ENCODE peak calls at places on chromosomes 16 and 17, in nine cellular contexts. G, C, M, F, P, H, O, W and Y are unnamed samples.

GRCh38 chr17:28725660-28726395 is at the start of gene TLCD1:
- DNase-seq in M (peak; percentile 91), P (peak; percentile 86), O (peak; percentile 78), C (peak; percentile 73), H (peak; percentile 92), W (peak; percentile 67), F (no peak), G (peak; percentile 43), Y (peak; percentile 66)

GRCh38 chr17:74430385-74430705 is 1.5 kb upstream of the GPRC5C start:
- DNase-seq in C (no peak), P (peak; percentile 43), O (no peak), H (no peak), G (no peak), W (peak; percentile 24), M (no peak), F (no peak), Y (no peak)

GRCh38 chr16:47228241-47228640 is 84.5 kb upstream of the NETO2 start:
- DNase-seq in F (no peak), C (no peak), G (no peak), M (no peak), W (no peak), H (no peak), O (no peak), P (no peak), Y (no peak)

GRCh38 chr16:9134739-9135138 is 43.3 kb downstream of the HAPSTR1 start:
- DNase-seq in H (peak; percentile 78), C (peak; percentile 58), F (no peak), O (peak; percentile 58), W (peak; percentile 42), M (peak; percentile 84), G (peak; percentile 58), P (peak; percentile 67), Y (peak; percentile 56)

GRCh38 chr16:49650603-49651002 is 205.3 kb downstream of the ZNF423 start:
- DNase-seq in F (no peak), M (no peak), C (no peak), O (no peak), G (no peak), H (no peak), P (no peak), W (no peak), Y (no peak)

GRCh38 chr16:22239131-22239805 is 33.2 kb downstream of the EEF2K start:
- DNase-seq in C (no peak), O (no peak), P (no peak), W (no peak), G (no peak), F (no peak), M (no peak), H (no peak), Y (no peak)

GRCh38 chr17:60231234-60231633 is 81.5 kb downstream of the CA4 start:
- DNase-seq in G (no peak), M (no peak), C (no peak), P (peak; percentile 44), W (no peak), O (no peak), F (no peak), H (peak; percentile 42), Y (no peak)

GRCh38 chr17:10513284-10514067 is 4.9 kb downstream of the MYH1 start:
- DNase-seq in H (no peak), W (no peak), G (no peak), M (no peak), C (no peak), O (peak; percentile 6), F (no peak), P (no peak), Y (no peak)

GRCh38 chr17:75876190-75876937 is 2.0 kb downstream of the TRIM47 start:
- DNase-seq in C (peak; percentile 79), M (peak; percentile 92), H (no peak), O (peak; percentile 88), P (peak; percentile 74), W (peak; percentile 60), G (peak; percentile 81), F (no peak), Y (peak; percentile 75)

GRCh38 chr17:70099884-70100283 is 24.9 kb downstream of the KCNJ16 start:
- DNase-seq in P (no peak), O (no peak), H (no peak), G (no peak), F (no peak), M (no peak), W (no peak), C (no peak), Y (no peak)

GRCh38 chr16:71693168-71693567 is 31.3 kb downstream of the PHLPP2 start:
- DNase-seq in F (no peak), W (no peak), P (no peak), G (no peak), O (no peak), C (no peak), M (no peak), H (no peak), Y (no peak)

GRCh38 chr16:29029168-29029994 is 44.5 kb downstream of the LAT start:
- DNase-seq in H (peak; percentile 97), O (peak; percentile 12), C (no peak), M (peak; percentile 45), W (no peak), G (peak; percentile 17), P (peak; percentile 81), F (peak; percentile 23), Y (no peak)

GRCh38 chr16:69187891-69188451 is 1.0 kb downstream of the SNTB2 start:
- DNase-seq in C (peak; percentile 43), H (peak; percentile 50), M (peak; percentile 91), G (peak; percentile 43), W (no peak), P (peak; percentile 34), O (peak; percentile 51), F (no peak), Y (peak; percentile 43)

GRCh38 chr16:75130150-75130771 is 13.7 kb upstream of the LDHD start:
- DNase-seq in W (no peak), G (no peak), H (peak; percentile 43), F (no peak), P (no peak), O (no peak), C (no peak), M (no peak), Y (no peak)

GRCh38 chr16:58127634-58128033 is 1.5 kb downstream of the CFAP20 start:
- DNase-seq in M (no peak), G (no peak), F (no peak), O (no peak), W (no peak), P (no peak), C (no peak), H (peak; percentile 32), Y (no peak)

GRCh38 chr17:38728290-38728831 is 1.8 kb upstream of the CISD3 start:
- DNase-seq in W (no peak), C (no peak), M (no peak), P (no peak), G (peak; percentile 88), H (peak; percentile 82), O (no peak), F (no peak), Y (no peak)
- TF ChIP-seq POLR2A in W (no peak), C (no peak), M (no peak), P (no peak), G (no peak), H (no peak), O (no peak), F (no peak), Y (no peak)

DNA sequence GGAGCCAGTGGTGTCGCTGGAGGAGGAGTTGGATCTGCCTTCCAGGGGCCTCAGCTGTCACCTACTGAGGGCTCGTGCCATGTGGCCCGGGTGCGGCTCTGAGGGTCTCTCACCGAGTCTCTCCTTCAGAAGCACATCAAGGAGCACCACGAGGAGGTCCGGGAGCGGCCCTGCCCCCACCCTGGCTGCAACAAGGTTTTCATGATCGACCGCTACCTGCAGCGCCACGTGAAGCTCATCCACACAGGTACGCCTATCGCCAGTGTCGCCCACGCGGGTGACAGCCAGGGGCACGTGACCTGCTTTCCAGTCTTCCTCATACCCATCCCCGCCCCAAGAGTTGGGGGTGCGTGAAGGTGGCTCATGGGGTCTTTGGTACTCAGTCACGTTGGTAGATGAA is 12.5 kb downstream of the ZNF276 start:
- DNase-seq in P (no peak), F (no peak), W (no peak), H (peak; percentile 11), O (no peak), C (no peak), G (no peak), M (no peak), Y (no peak)
- TF ChIP-seq POLR2A in P (no peak), F (no peak), W (no peak), H (no peak), O (no peak), C (no peak), G (no peak), M (no peak), Y (no peak)

GRCh38 chr16:11796227-11797165 is 562 bp downstream of the ZC3H7A start:
- DNase-seq in M (peak; percentile 93), F (no peak), W (peak; percentile 70), C (peak; percentile 62), H (peak; percentile 42), G (peak; percentile 53), P (peak; percentile 47), O (peak; percentile 70), Y (peak; percentile 81)
- TF ChIP-seq POLR2A in M (no peak), F (no peak), W (no peak), C (no peak), H (no peak), G (no peak), P (no peak), O (peak; percentile 18), Y (peak; percentile 18)

DNA sequence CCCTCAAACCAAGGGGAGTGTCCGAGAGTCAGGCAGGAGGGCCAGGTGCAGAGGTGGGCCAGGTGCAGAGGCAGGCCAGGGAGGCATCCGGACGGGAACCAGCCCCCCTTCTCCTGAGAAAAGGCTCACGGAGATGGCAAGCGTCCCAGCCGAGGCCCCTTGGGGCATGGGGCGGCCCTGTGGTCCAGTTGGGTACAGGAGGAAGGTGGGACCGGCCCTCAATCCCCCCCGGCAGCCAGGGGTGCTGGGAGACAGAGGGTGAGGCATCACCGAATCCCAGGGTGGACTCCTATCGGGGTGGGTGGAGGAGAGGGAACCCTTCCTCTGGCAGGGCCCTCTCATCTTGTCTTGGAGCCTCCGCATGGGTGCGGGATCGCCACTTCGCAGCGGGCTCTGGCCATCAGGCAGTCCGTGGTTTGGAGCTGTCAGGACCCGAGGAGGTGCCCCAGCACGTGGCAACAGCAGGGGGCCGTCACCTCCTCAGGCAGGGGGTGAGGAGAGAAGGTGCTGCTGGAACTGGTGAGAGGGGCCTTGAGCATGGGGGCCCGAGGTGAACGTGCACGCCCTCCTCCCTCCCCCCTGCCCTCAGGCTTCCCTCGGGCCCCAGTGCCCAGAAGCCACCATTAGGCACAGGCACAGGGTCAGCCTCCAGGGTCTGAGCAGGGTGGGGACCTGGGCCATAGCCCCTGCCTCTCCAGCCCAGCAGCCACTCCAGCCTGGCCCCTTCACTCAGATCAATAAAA is 38.7 kb upstream of the SLC38A10 start:
- DNase-seq in M (no peak), G (no peak), F (no peak), W (no peak), C (no peak), P (no peak), O (no peak), H (no peak), Y (peak; percentile 24)
- TF ChIP-seq POLR2A in M (no peak), G (no peak), F (no peak), W (no peak), C (no peak), P (no peak), O (no peak), H (no peak), Y (no peak)

GRCh38 chr17:58165981-58166380 is 801 bp upstream of the OR4D2 start:
- DNase-seq in F (no peak), M (no peak), O (no peak), C (no peak), P (no peak), W (no peak), G (no peak), H (no peak), Y (no peak)
- TF ChIP-seq POLR2A in F (no peak), M (no peak), O (no peak), C (no peak), P (no peak), W (no peak), G (no peak), H (no peak), Y (no peak)